ENCODE peak calls at places on chromosomes 4 and X, in five cellular contexts. B is activated gamma-delta T cell treated with Interleukin-2 at 50 U/mL for 16 hours, N is mesenchymal stem cell, X is GM20000, Y is suprapubic skin. G is an unnamed sample.

GRCh38 chrX:116290359-116290758 is 119.8 kb downstream of the AGTR2 start:
- DNase-seq in X (no peak), B (no peak), Y (no peak), N (no peak), G (no peak)

GRCh38 chr4:168220893-168221292 is 97.7 kb downstream of the DDX60 start:
- DNase-seq in B (no peak), N (no peak), Y (no peak), X (no peak), G (no peak)

GRCh38 chr4:108270466-108271450 is 102.0 kb upstream of the LEF1 start:
- DNase-seq in N (peak; percentile 94), X (no peak), B (no peak), Y (no peak), G (no peak)

GRCh38 chr4:176150283-176150682 is 45.1 kb downstream of the SPATA4 start:
- DNase-seq in N (peak; percentile 32), X (peak; percentile 4), B (no peak), Y (no peak), G (peak; percentile 10)

GRCh38 chrX:19953145-19953544 is 37.7 kb downstream of the BCLAF3 start:
- DNase-seq in B (no peak), Y (no peak), X (no peak), N (no peak), G (no peak)

GRCh38 chr4:185510803-185511202 is 24.5 kb downstream of the PDLIM3 start:
- DNase-seq in N (no peak), B (no peak), Y (no peak), X (no peak), G (no peak)

GRCh38 chr4:10035130-10035529 is 13.8 kb upstream of the SLC2A9 start:
- DNase-seq in Y (peak; percentile 75), B (no peak), N (no peak), X (no peak), G (no peak)

GRCh38 chrX:118475903-118476302 is 19.7 kb upstream of the DOCK11 start:
- DNase-seq in B (no peak), Y (no peak), N (no peak), X (no peak), G (no peak)

GRCh38 chr4:108502366-108502765 is 118.0 kb upstream of the RPL34 start:
- DNase-seq in X (no peak), Y (no peak), N (no peak), B (no peak), G (no peak)

GRCh38 chr4:147363514-147363913 is 117.4 kb upstream of the EDNRA start:
- DNase-seq in Y (no peak), N (no peak), B (no peak), X (no peak), G (no peak)

GRCh38 chr4:120973207-120973606 is 50.7 kb upstream of the PRDM5 start:
- DNase-seq in X (no peak), N (no peak), Y (no peak), B (no peak), G (no peak)

GRCh38 chr4:10158355-10158942 is 41.9 kb upstream of the WDR1 start:
- DNase-seq in X (no peak), B (no peak), Y (no peak), N (no peak), G (peak; percentile 22)

GRCh38 chrX:15525664-15526416 is 25.2 kb downstream of the BMX start:
- DNase-seq in B (no peak), N (no peak), X (no peak), Y (no peak), G (no peak)

GRCh38 chr4:116501954-116502353 is 583.4 kb downstream of the TRAM1L1 start:
- DNase-seq in Y (no peak), B (no peak), X (no peak), N (peak; percentile 6), G (no peak)

GRCh38 chr4:6909970-6910339 is 329 bp downstream of the TBC1D14 start:
- DNase-seq in Y (no peak), X (no peak), N (no peak), B (peak; percentile 14), G (peak; percentile 78)

GRCh38 chrX:77447339-77448149 is at the start of gene FGF16:
- DNase-seq in Y (peak; percentile 67), B (no peak), X (peak; percentile 20), N (no peak), G (no peak)